ENCODE peak calls at places on chromosomes 6 and 20, in five cellular contexts. N is NCI-H1105; Z is AG04450; Q is effector CD4-positive, alpha-beta T cell; J is GM12891. B is an unnamed sample.

GRCh38 chr6:22401206-22401605 is 104.4 kb upstream of the PRL start:
- DNase-seq in Z (no peak), N (no peak), Q (no peak), J (no peak), B (no peak)

GRCh38 chr6:38522322-38522721 is 117.4 kb downstream of the BTBD9 start:
- DNase-seq in Q (no peak), Z (peak; percentile 70), J (no peak), N (no peak), B (no peak)

GRCh38 chr20:29408034-29408695 is 1849.3 kb upstream of the DEFB115 start:
- DNase-seq in Z (no peak), Q (no peak), N (no peak), J (no peak), B (no peak)

GRCh38 chr6:53578371-53578770 is 33.5 kb upstream of the GCLC start:
- DNase-seq in J (no peak), Q (no peak), Z (no peak), N (no peak), B (no peak)

GRCh38 chr20:44833437-44833836 is 23.1 kb upstream of the RIMS4 start:
- DNase-seq in N (no peak), Q (no peak), J (no peak), Z (no peak), B (no peak)

GRCh38 chr6:5334341-5334740 is 73.0 kb downstream of the FARS2 start:
- DNase-seq in J (no peak), Z (no peak), Q (no peak), N (no peak), B (no peak)

GRCh38 chr6:169810066-169810989 is 58.9 kb downstream of the ERMARD start:
- DNase-seq in J (no peak), Q (no peak), Z (no peak), N (no peak), B (no peak)

GRCh38 chr20:8305449-8305978 is 173.4 kb downstream of the PLCB1 start:
- DNase-seq in Q (peak; percentile 62), N (peak; percentile 20), J (peak; percentile 9), Z (no peak), B (peak; percentile 49)

GRCh38 chr6:33206864-33207568 is 1.3 kb upstream of the RING1 start:
- DNase-seq in Z (no peak), Q (no peak), J (no peak), N (no peak), B (no peak)

GRCh38 chr6:106639812-106640211 is 10.4 kb downstream of the QRSL1 start:
- DNase-seq in J (no peak), N (no peak), Q (no peak), Z (no peak), B (no peak)

GRCh38 chr6:16163535-16164300 is 34.8 kb downstream of the MYLIP start:
- DNase-seq in Q (no peak), N (no peak), Z (no peak), J (no peak), B (no peak)

GRCh38 chr6:79546186-79546585 is 9.0 kb upstream of the LCA5 start:
- DNase-seq in Z (no peak), Q (no peak), J (no peak), N (no peak), B (no peak)

GRCh38 chr6:22071655-22072054 is 225.2 kb downstream of the PRL start:
- DNase-seq in Q (no peak), N (no peak), J (no peak), Z (no peak), B (no peak)

GRCh38 chr20:62691485-62691884 is 17.2 kb upstream of the NTSR1 start:
- DNase-seq in Q (no peak), J (no peak), Z (no peak), N (no peak), B (no peak)

GRCh38 chr20:5077761-5078387 is 41.9 kb downstream of the PCNA start:
- DNase-seq in J (no peak), Z (no peak), N (no peak), Q (no peak), B (no peak)

GRCh38 chr20:58174708-58175287 is 53.7 kb downstream of the ANKRD60 start:
- DNase-seq in Q (no peak), J (no peak), Z (no peak), N (no peak), B (no peak)

GRCh38 chr6:56004421-56004820 is 129.0 kb upstream of the BMP5 start:
- DNase-seq in Q (no peak), Z (no peak), J (no peak), N (no peak), B (no peak)

GRCh38 chr6:31122803-31123706 is 2.8 kb upstream of the CDSN start:
- DNase-seq in Z (peak; percentile 77), N (no peak), J (no peak), Q (no peak), B (no peak)

GRCh38 chr6:50966532-50966931 is 147.9 kb downstream of the TFAP2B start:
- DNase-seq in J (peak; percentile 11), Z (no peak), N (no peak), Q (no peak), B (no peak)

GRCh38 chr6:147530132-147531060 is 21.9 kb downstream of the SAMD5 start:
- DNase-seq in Q (no peak), Z (no peak), J (no peak), N (no peak), B (no peak)

GRCh38 chr6:84078335-84078734 is 44.8 kb downstream of the MRAP2 start:
- DNase-seq in J (no peak), Q (no peak), N (no peak), Z (no peak), B (no peak)

GRCh38 chr6:83127258-83127657 is 59.8 kb downstream of the DOP1A start:
- DNase-seq in Q (no peak), Z (no peak), N (no peak), J (no peak), B (no peak)

GRCh38 chr6:168411793-168412192 is 29.2 kb upstream of the SMOC2 start:
- DNase-seq in Z (no peak), Q (no peak), J (no peak), N (no peak), B (no peak)

GRCh38 chr6:4134841-4135664 is at the start of gene ECI2:
- DNase-seq in Z (no peak), J (peak; percentile 36), Q (peak; percentile 37), N (peak; percentile 72), B (peak; percentile 14)

GRCh38 chr6:64000873-64001497 is 365.4 kb downstream of the PHF3 start:
- DNase-seq in Q (no peak), J (no peak), N (no peak), Z (no peak), B (no peak)

GRCh38 chr6:158797331-158798202 is 21.6 kb downstream of the EZR start:
- DNase-seq in N (no peak), Q (no peak), Z (no peak), J (no peak), B (no peak)

GRCh38 chr6:3209114-3210023 is 18.1 kb downstream of the TUBB2B start:
- DNase-seq in J (no peak), Z (peak; percentile 68), N (no peak), Q (no peak), B (no peak)

GRCh38 chr6:32154514-32155161 is 697 bp downstream of the PPT2 start:
- DNase-seq in Q (peak; percentile 52), Z (no peak), N (peak; percentile 69), J (peak; percentile 83), B (peak; percentile 47)

GRCh38 chr6:159979136-159979874 is 10.4 kb downstream of the IGF2R start:
- DNase-seq in N (no peak), J (no peak), Z (no peak), Q (peak; percentile 26), B (no peak)

GRCh38 chr6:28948782-28949486 is 25.1 kb upstream of the TRIM27 start:
- DNase-seq in N (no peak), Z (no peak), Q (no peak), J (no peak), B (no peak)

GRCh38 chr6:149840345-149841075 is 23.6 kb downstream of the LRP11 start:
- DNase-seq in N (peak; percentile 93), Z (peak; percentile 70), J (no peak), Q (peak; percentile 8), B (no peak)

GRCh38 chr20:3446779-3447178 is 24.0 kb upstream of the ATRN start:
- DNase-seq in J (no peak), N (no peak), Z (no peak), Q (no peak), B (no peak)

B was measured in T follicular helper cell.